ENCODE peak calls at places on chromosomes 12 and 14, in seven cellular contexts. A is endodermal cell, D is GM12878, Y is fibroblast of lung, I is neural progenitor cell, X is colonic mucosa, G is HCT116. W is an unnamed sample.

GRCh38 chr14:95311752-95312151 is 8.0 kb downstream of the CLMN start:
- DNase-seq in G (peak; percentile 22), Y (no peak), D (no peak), A (no peak), X (no peak), I (no peak), W (no peak)

GRCh38 chr12:33439587-33440011 is at the start of gene SYT10:
- DNase-seq in G (no peak), Y (no peak), I (peak; percentile 89), X (no peak), A (peak; percentile 94), D (no peak), W (no peak)

GRCh38 chr14:100552524-100553125 is 34.6 kb downstream of the BEGAIN start:
- DNase-seq in Y (no peak), A (no peak), G (no peak), D (no peak), I (no peak), X (no peak), W (no peak)

GRCh38 chr12:112870267-112870980 is 36.3 kb upstream of the OAS1 start:
- DNase-seq in D (no peak), I (no peak), A (no peak), X (no peak), G (no peak), Y (no peak), W (no peak)

GRCh38 chr12:103884316-103884715 is 43.3 kb upstream of the NT5DC3 start:
- DNase-seq in G (no peak), I (peak; percentile 23), D (no peak), A (no peak), X (no peak), Y (peak; percentile 73), W (peak; percentile 10)

GRCh38 chr14:65069874-65070709 is 32.2 kb downstream of the MAX start:
- DNase-seq in I (no peak), D (no peak), G (no peak), A (no peak), X (peak; percentile 92), Y (no peak), W (no peak)

GRCh38 chr12:2301531-2302461 is 249.0 kb downstream of the CACNA1C start:
- DNase-seq in A (peak; percentile 35), I (no peak), Y (peak; percentile 49), G (no peak), X (no peak), D (no peak), W (no peak)

GRCh38 chr12:27615331-27615891 is 80.8 kb upstream of the REP15 start:
- DNase-seq in A (no peak), I (no peak), Y (no peak), X (no peak), D (no peak), G (peak; percentile 71), W (no peak)

GRCh38 chr12:19764408-19764807 is 325.1 kb downstream of the AEBP2 start:
- DNase-seq in I (no peak), G (no peak), D (no peak), X (no peak), Y (no peak), A (no peak), W (no peak)

GRCh38 chr14:61476737-61477410 is 155.5 kb downstream of the PRKCH start:
- DNase-seq in A (no peak), Y (peak; percentile 99), I (no peak), D (no peak), X (peak; percentile 51), G (no peak), W (no peak)

GRCh38 chr12:52913424-52913821 is 8.5 kb upstream of the KRT8 start:
- DNase-seq in Y (no peak), G (no peak), A (peak; percentile 34), X (peak; percentile 74), D (no peak), I (no peak), W (no peak)

GRCh38 chr12:68140576-68140975 is 19.0 kb downstream of the IFNG start:
- DNase-seq in X (no peak), Y (no peak), I (no peak), A (no peak), G (no peak), D (no peak), W (no peak)

GRCh38 chr12:101018540-101018939 is 191.5 kb downstream of the SLC5A8 start:
- DNase-seq in I (no peak), G (peak; percentile 59), X (no peak), D (no peak), A (peak; percentile 53), Y (peak; percentile 44), W (no peak)

GRCh38 chr12:14768823-14769405 is 34.4 kb downstream of the WBP11 start:
- DNase-seq in I (peak; percentile 26), G (no peak), X (peak; percentile 45), D (peak; percentile 30), A (peak; percentile 79), Y (peak; percentile 19), W (no peak)

GRCh38 chr12:56931474-56931978 is 2.7 kb downstream of the SDR9C7 start:
- DNase-seq in A (no peak), G (peak; percentile 19), Y (peak; percentile 58), X (peak; percentile 45), I (peak; percentile 30), D (no peak), W (peak; percentile 91)

GRCh38 chr12:116299064-116299463 is 21.6 kb upstream of the MED13L start:
- DNase-seq in G (no peak), A (no peak), D (no peak), Y (no peak), X (no peak), I (no peak), W (no peak)

GRCh38 chr12:103960567-103961227 is 5.0 kb upstream of the TDG start:
- DNase-seq in X (no peak), Y (no peak), G (no peak), D (no peak), A (no peak), I (no peak), W (no peak)

GRCh38 chr12:120134307-120134980 is 17.9 kb upstream of the RAB35 start:
- DNase-seq in I (no peak), X (no peak), D (no peak), G (no peak), Y (no peak), A (no peak), W (no peak)

GRCh38 chr12:30847259-30847658 is 79.3 kb upstream of the TSPAN11 start:
- DNase-seq in Y (peak; percentile 81), D (peak; percentile 28), I (peak; percentile 83), A (peak; percentile 51), G (peak; percentile 62), X (peak; percentile 36), W (peak; percentile 66)

GRCh38 chr12:24255920-24256635 is 306.6 kb upstream of the SOX5 start:
- DNase-seq in I (peak; percentile 83), X (no peak), D (no peak), G (no peak), A (peak; percentile 50), Y (no peak), W (no peak)

GRCh38 chr12:29638528-29638927 is 141.0 kb upstream of the OVCH1 start:
- DNase-seq in A (peak; percentile 56), X (no peak), D (no peak), I (no peak), G (no peak), Y (no peak), W (no peak)

GRCh38 chr12:65170245-65170881 is 980 bp downstream of the LEMD3 start:
- DNase-seq in Y (peak; percentile 50), D (no peak), A (peak; percentile 89), G (peak; percentile 28), X (peak; percentile 88), I (peak; percentile 87), W (no peak)

GRCh38 chr14:100629696-100630095 is 42.5 kb upstream of the BEGAIN start:
- DNase-seq in I (no peak), X (no peak), D (no peak), G (no peak), Y (no peak), A (no peak), W (no peak)

GRCh38 chr14:69611264-69612013 is at the start of gene SUSD6:
- DNase-seq in D (no peak), A (peak; percentile 94), Y (peak; percentile 89), I (peak; percentile 96), G (peak; percentile 66), X (peak; percentile 88), W (no peak)

GRCh38 chr12:91276529-91276928 is 93.9 kb upstream of the DCN start:
- DNase-seq in D (no peak), X (no peak), G (no peak), Y (no peak), I (no peak), A (no peak), W (no peak)

GRCh38 chr14:58994130-58994529 is 194.3 kb upstream of the DAAM1 start:
- DNase-seq in D (no peak), I (no peak), X (no peak), Y (no peak), G (no peak), A (no peak), W (no peak)
- H3K9ac ChIP-seq in D (no peak overlapping the region), I (no peak overlapping the region), X (no peak overlapping the region), Y (no peak overlapping the region), G (no peak overlapping the region), A (no peak overlapping the region), W (no peak overlapping the region)

GRCh38 chr14:104690861-104691455 is 1.5 kb downstream of the INF2 start:
- DNase-seq in G (no peak), D (no peak), I (no peak), X (no peak), A (no peak), Y (no peak), W (no peak)
- H3K9ac ChIP-seq in G (peak overlapping the region; percentile 91), D (peak overlapping the region; percentile 74), I (no peak overlapping the region), X (peak overlapping the region; percentile 95), A (no peak overlapping the region), Y (peak overlapping the region; percentile 82), W (peak overlapping the region; percentile 81)

GRCh38 chr12:93569301-93569655 is 3.2 kb upstream of the SOCS2 start:
- DNase-seq in X (no peak), Y (no peak), A (no peak), D (no peak), I (no peak), G (no peak), W (no peak)
- H3K9ac ChIP-seq in X (no peak overlapping the region), Y (no peak overlapping the region), A (no peak overlapping the region), D (no peak overlapping the region), I (no peak overlapping the region), G (no peak overlapping the region), W (no peak overlapping the region)

GRCh38 chr12:130876758-130877157 is 4.9 kb downstream of the RAN start:
- DNase-seq in I (no peak), X (no peak), A (no peak), G (no peak), Y (no peak), D (no peak), W (no peak)

GRCh38 chr12:130874696-130875095 is 2.8 kb downstream of the RAN start:
- DNase-seq in Y (no peak), G (no peak), D (no peak), I (no peak), A (no peak), X (no peak), W (no peak)

GRCh38 chr12:130873825-130874224 is 2.0 kb downstream of the RAN start:
- DNase-seq in I (no peak), X (no peak), D (no peak), G (no peak), A (no peak), Y (no peak), W (no peak)

GRCh38 chr12:130876297-130876696 is 4.4 kb downstream of the RAN start:
- DNase-seq in Y (no peak), D (no peak), A (no peak), I (no peak), X (no peak), G (no peak), W (no peak)

DNA sequence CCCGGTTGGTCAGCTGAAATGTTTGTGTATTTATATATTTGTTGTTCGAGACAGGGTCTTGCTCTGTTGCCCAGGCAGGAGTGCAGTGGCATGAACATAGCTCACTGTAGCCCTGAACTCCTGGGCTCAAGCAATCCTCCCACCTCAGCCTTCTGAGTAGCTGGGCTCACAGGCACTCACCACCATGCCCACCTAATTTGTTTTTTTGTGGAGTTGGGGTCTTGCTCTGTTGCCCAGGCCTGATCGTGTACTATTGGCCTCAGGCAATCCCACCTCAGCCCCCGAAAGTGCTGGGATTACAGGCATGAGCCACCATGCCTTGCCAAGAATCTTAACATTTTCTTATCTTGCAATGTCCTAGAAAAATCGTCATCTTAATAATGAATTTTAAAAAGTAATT is 3.3 kb downstream of the RAN start:
- DNase-seq in D (no peak), I (no peak), X (no peak), A (no peak), G (no peak), Y (no peak), W (no peak)
- H3K9ac ChIP-seq in D (peak overlapping the region; percentile 9), I (no peak overlapping the region), X (no peak overlapping the region), A (no peak overlapping the region), G (no peak overlapping the region), Y (no peak overlapping the region), W (no peak overlapping the region)